ENCODE peak calls at places on chromosomes 2 and 18, in five cellular contexts. One of them, this sample, is unnamed.

GRCh38 chr2:77156599-77156998 is 365.6 kb downstream of the LRRTM4 start:
- DNase-seq in HS-5: no peak
- DNase-seq in T-helper 17 cell: no peak
- DNase-seq in iris pigment epithelial cell: no peak
- DNase-seq in HCT116: no peak
- DNase-seq in this sample: no peak

GRCh38 chr2:152098033-152098797 is 629 bp downstream of the CACNB4 start:
- DNase-seq in HS-5: no peak
- DNase-seq in T-helper 17 cell: no peak
- DNase-seq in iris pigment epithelial cell: peak
- DNase-seq in HCT116: no peak
- DNase-seq in this sample: peak

GRCh38 chr2:12715258-12715865 is 1.4 kb upstream of the TRIB2 start:
- DNase-seq in HS-5: no peak
- DNase-seq in T-helper 17 cell: no peak
- DNase-seq in iris pigment epithelial cell: no peak
- DNase-seq in HCT116: no peak
- DNase-seq in this sample: no peak

GRCh38 chr2:3492951-3493609 is 26.3 kb downstream of the ADI1 start:
- DNase-seq in HS-5: peak
- DNase-seq in T-helper 17 cell: no peak
- DNase-seq in iris pigment epithelial cell: peak
- DNase-seq in HCT116: no peak
- DNase-seq in this sample: peak

GRCh38 chr2:38765149-38765548 is 12.9 kb upstream of the GEMIN6 start:
- DNase-seq in HS-5: peak
- DNase-seq in T-helper 17 cell: no peak
- DNase-seq in iris pigment epithelial cell: peak
- DNase-seq in HCT116: no peak
- DNase-seq in this sample: no peak

GRCh38 chr2:10253596-10254372 is 48.9 kb upstream of the HPCAL1 start:
- DNase-seq in HS-5: no peak
- DNase-seq in T-helper 17 cell: no peak
- DNase-seq in iris pigment epithelial cell: no peak
- DNase-seq in HCT116: no peak
- DNase-seq in this sample: no peak

GRCh38 chr2:75960134-75961009 is 249.7 kb upstream of the GCFC2 start:
- DNase-seq in HS-5: no peak
- DNase-seq in T-helper 17 cell: no peak
- DNase-seq in iris pigment epithelial cell: no peak
- DNase-seq in HCT116: no peak
- DNase-seq in this sample: no peak

GRCh38 chr2:60094450-60094929 is 459.0 kb downstream of the BCL11A start:
- DNase-seq in HS-5: no peak
- DNase-seq in T-helper 17 cell: no peak
- DNase-seq in iris pigment epithelial cell: no peak
- DNase-seq in HCT116: no peak
- DNase-seq in this sample: no peak

GRCh38 chr2:185567940-185568339 is 170.7 kb upstream of the FSIP2 start:
- DNase-seq in HS-5: no peak
- DNase-seq in T-helper 17 cell: no peak
- DNase-seq in iris pigment epithelial cell: no peak
- DNase-seq in HCT116: no peak
- DNase-seq in this sample: no peak

GRCh38 chr2:216603010-216603883 is 30.0 kb upstream of the IGFBP2 start:
- DNase-seq in HS-5: no peak
- DNase-seq in T-helper 17 cell: no peak
- DNase-seq in iris pigment epithelial cell: peak
- DNase-seq in HCT116: no peak
- DNase-seq in this sample: no peak

GRCh38 chr2:119486886-119487285 is 37.4 kb downstream of the SCTR start:
- DNase-seq in HS-5: peak
- DNase-seq in T-helper 17 cell: no peak
- DNase-seq in iris pigment epithelial cell: peak
- DNase-seq in HCT116: no peak
- DNase-seq in this sample: peak

GRCh38 chr18:76275913-76276312 is 219.1 kb downstream of the ZNF516 start:
- DNase-seq in HS-5: no peak
- DNase-seq in T-helper 17 cell: no peak
- DNase-seq in iris pigment epithelial cell: no peak
- DNase-seq in HCT116: no peak
- DNase-seq in this sample: no peak

GRCh38 chr2:136376211-136376610 is 258.3 kb upstream of the CXCR4 start:
- DNase-seq in HS-5: no peak
- DNase-seq in T-helper 17 cell: no peak
- DNase-seq in iris pigment epithelial cell: no peak
- DNase-seq in HCT116: no peak
- DNase-seq in this sample: no peak

GRCh38 chr2:216556202-216556601 is 57.6 kb downstream of the RPL37A start:
- DNase-seq in HS-5: no peak
- DNase-seq in T-helper 17 cell: no peak
- DNase-seq in iris pigment epithelial cell: no peak
- DNase-seq in HCT116: no peak
- DNase-seq in this sample: no peak

GRCh38 chr18:8450013-8450412 is 159.2 kb upstream of the RAB12 start:
- DNase-seq in HS-5: no peak
- DNase-seq in T-helper 17 cell: no peak
- DNase-seq in iris pigment epithelial cell: no peak
- DNase-seq in HCT116: peak
- DNase-seq in this sample: peak

GRCh38 chr2:177525351-177525750 is 132.8 kb downstream of the AGPS start:
- DNase-seq in HS-5: no peak
- DNase-seq in T-helper 17 cell: no peak
- DNase-seq in iris pigment epithelial cell: peak
- DNase-seq in HCT116: no peak
- DNase-seq in this sample: no peak

GRCh38 chr2:138274421-138275291 is 226.9 kb upstream of the SPOPL start:
- DNase-seq in HS-5: no peak
- DNase-seq in T-helper 17 cell: no peak
- DNase-seq in iris pigment epithelial cell: peak
- DNase-seq in HCT116: peak
- DNase-seq in this sample: no peak

GRCh38 chr2:43707255-43707654 is 31.0 kb upstream of the C1GALT1C1L start:
- DNase-seq in HS-5: peak
- DNase-seq in T-helper 17 cell: no peak
- DNase-seq in iris pigment epithelial cell: peak
- DNase-seq in HCT116: no peak
- DNase-seq in this sample: peak

GRCh38 chr2:208254118-208254870 is 577 bp downstream of the IDH1 start:
- DNase-seq in HS-5: peak
- DNase-seq in T-helper 17 cell: peak
- DNase-seq in iris pigment epithelial cell: peak
- DNase-seq in HCT116: peak
- DNase-seq in this sample: peak

GRCh38 chr2:7899923-7900322 is 781.9 kb upstream of the ID2 start:
- DNase-seq in HS-5: no peak
- DNase-seq in T-helper 17 cell: no peak
- DNase-seq in iris pigment epithelial cell: no peak
- DNase-seq in HCT116: no peak
- DNase-seq in this sample: no peak

GRCh38 chr2:11112870-11113428 is 42.3 kb upstream of the SLC66A3 start:
- DNase-seq in HS-5: no peak
- DNase-seq in T-helper 17 cell: no peak
- DNase-seq in iris pigment epithelial cell: no peak
- DNase-seq in HCT116: no peak
- DNase-seq in this sample: no peak

GRCh38 chr2:43178055-43178598 is 48.3 kb downstream of the ZFP36L2 start:
- DNase-seq in HS-5: no peak
- DNase-seq in T-helper 17 cell: no peak
- DNase-seq in iris pigment epithelial cell: no peak
- DNase-seq in HCT116: no peak
- DNase-seq in this sample: no peak

GRCh38 chr18:11784905-11785304 is 66.3 kb upstream of the CHMP1B start:
- DNase-seq in HS-5: no peak
- DNase-seq in T-helper 17 cell: no peak
- DNase-seq in iris pigment epithelial cell: no peak
- DNase-seq in HCT116: no peak
- DNase-seq in this sample: no peak

GRCh38 chr18:24136967-24137373 is 1.9 kb upstream of the CABYR start:
- DNase-seq in HS-5: no peak
- DNase-seq in T-helper 17 cell: no peak
- DNase-seq in iris pigment epithelial cell: peak
- DNase-seq in HCT116: no peak
- DNase-seq in this sample: no peak

GRCh38 chr2:120490091-120490798 is 144.3 kb downstream of the INHBB start:
- DNase-seq in HS-5: no peak
- DNase-seq in T-helper 17 cell: no peak
- DNase-seq in iris pigment epithelial cell: no peak
- DNase-seq in HCT116: no peak
- DNase-seq in this sample: no peak

GRCh38 chr2:138395565-138396306 is 105.8 kb upstream of the SPOPL start:
- DNase-seq in HS-5: peak
- DNase-seq in T-helper 17 cell: no peak
- DNase-seq in iris pigment epithelial cell: peak
- DNase-seq in HCT116: no peak
- DNase-seq in this sample: no peak

GRCh38 chr2:215461836-215462532 is 26.1 kb upstream of the FN1 start:
- DNase-seq in HS-5: no peak
- DNase-seq in T-helper 17 cell: no peak
- DNase-seq in iris pigment epithelial cell: peak
- DNase-seq in HCT116: no peak
- DNase-seq in this sample: no peak

GRCh38 chr2:40181855-40182254 is 270.0 kb downstream of the SLC8A1 start:
- DNase-seq in HS-5: no peak
- DNase-seq in T-helper 17 cell: no peak
- DNase-seq in iris pigment epithelial cell: no peak
- DNase-seq in HCT116: no peak
- DNase-seq in this sample: no peak

GRCh38 chr2:23468384-23469141 is 83.6 kb downstream of the KLHL29 start:
- DNase-seq in HS-5: no peak
- DNase-seq in T-helper 17 cell: no peak
- DNase-seq in iris pigment epithelial cell: no peak
- DNase-seq in HCT116: no peak
- DNase-seq in this sample: no peak

GRCh38 chr2:42359894-42360483 is 1.0 kb downstream of the COX7A2L start:
- DNase-seq in HS-5: no peak
- DNase-seq in T-helper 17 cell: no peak
- DNase-seq in iris pigment epithelial cell: peak
- DNase-seq in HCT116: no peak
- DNase-seq in this sample: no peak

GRCh38 chr18:22839488-22839930 is 93.6 kb upstream of the RBBP8 start:
- DNase-seq in HS-5: no peak
- DNase-seq in T-helper 17 cell: no peak
- DNase-seq in iris pigment epithelial cell: no peak
- DNase-seq in HCT116: no peak
- DNase-seq in this sample: no peak

GRCh38 chr18:9992300-9992987 is 78.6 kb downstream of the VAPA start:
- DNase-seq in HS-5: no peak
- DNase-seq in T-helper 17 cell: no peak
- DNase-seq in iris pigment epithelial cell: no peak
- DNase-seq in HCT116: no peak
- DNase-seq in this sample: peak

GRCh38 chr2:134466141-134466540 is 212.3 kb downstream of the MGAT5 start:
- DNase-seq in HS-5: no peak
- DNase-seq in T-helper 17 cell: no peak
- DNase-seq in iris pigment epithelial cell: no peak
- DNase-seq in HCT116: peak
- DNase-seq in this sample: peak

GRCh38 chr2:32860385-32860784 is 86.4 kb upstream of the LTBP1 start:
- DNase-seq in HS-5: no peak
- DNase-seq in T-helper 17 cell: no peak
- DNase-seq in iris pigment epithelial cell: no peak
- DNase-seq in HCT116: no peak
- DNase-seq in this sample: no peak

GRCh38 chr2:65656152-65656718 is 223.8 kb upstream of the SPRED2 start:
- DNase-seq in HS-5: no peak
- DNase-seq in T-helper 17 cell: no peak
- DNase-seq in iris pigment epithelial cell: no peak
- DNase-seq in HCT116: no peak
- DNase-seq in this sample: no peak

GRCh38 chr2:176527141-176527901 is 258.1 kb downstream of the MTX2 start:
- DNase-seq in HS-5: peak
- DNase-seq in T-helper 17 cell: no peak
- DNase-seq in iris pigment epithelial cell: no peak
- DNase-seq in HCT116: no peak
- DNase-seq in this sample: peak

GRCh38 chr18:48997681-48997984 is 46.9 kb upstream of the SMAD7 start:
- DNase-seq in HS-5: no peak
- DNase-seq in T-helper 17 cell: no peak
- DNase-seq in iris pigment epithelial cell: no peak
- DNase-seq in HCT116: no peak
- DNase-seq in this sample: no peak